ENCODE peak calls at places on chromosomes 13 and 19, in six cellular contexts. B is A673; F is endothelial cell of umbilical vein; T is right atrium auricular region; N is CD8-positive, alpha-beta T cell; A is HCT116. L is an unnamed sample. For H3K4me1, the result is how much of the 10 kb centered on the place peaks cover.

GRCh38 chr19:52270266-52270885 is 989 bp downstream of the ZNF766 start:
- DNase-seq in B (peak), F (no peak), T (no peak), N (no peak), A (no peak), L (peak)

GRCh38 chr13:97719759-97720158 is 233.7 kb upstream of the IPO5 start:
- DNase-seq in B (no peak), F (no peak), T (no peak), N (no peak), A (no peak), L (peak)

GRCh38 chr19:3949997-3950859 is 17.4 kb downstream of the NMRK2 start:
- DNase-seq in B (no peak), F (no peak), T (no peak), N (no peak), A (no peak), L (no peak)

GRCh38 chr13:51995677-51996551 is 15.3 kb downstream of the ATP7B start:
- DNase-seq in B (peak), F (peak), T (no peak), N (no peak), A (no peak), L (peak)

GRCh38 chr19:37506387-37507166 is at the start of gene ZNF793:
- DNase-seq in B (peak), F (peak), T (peak), N (peak), A (no peak), L (peak)

GRCh38 chr13:94408300-94409036 is 71.0 kb downstream of the DCT start:
- DNase-seq in B (no peak), F (no peak), T (no peak), N (no peak), A (no peak), L (no peak)

GRCh38 chr19:35963514-35963913 is 27.3 kb downstream of the LRFN3 start:
- DNase-seq in B (peak), F (peak), T (no peak), N (peak), A (no peak), L (peak)

GRCh38 chr13:24680258-24680920 is at the start of gene ATP12A:
- DNase-seq in B (peak), F (no peak), T (no peak), N (peak), A (no peak), L (peak)

GRCh38 chr13:30978981-30979956 is 46.8 kb downstream of the TEX26 start:
- DNase-seq in B (peak), F (peak), T (no peak), N (no peak), A (peak), L (no peak)
- TF ChIP-seq CTCF in B (peak), F (peak), T (no peak), N (no peak), A (peak), L (peak)

DNA sequence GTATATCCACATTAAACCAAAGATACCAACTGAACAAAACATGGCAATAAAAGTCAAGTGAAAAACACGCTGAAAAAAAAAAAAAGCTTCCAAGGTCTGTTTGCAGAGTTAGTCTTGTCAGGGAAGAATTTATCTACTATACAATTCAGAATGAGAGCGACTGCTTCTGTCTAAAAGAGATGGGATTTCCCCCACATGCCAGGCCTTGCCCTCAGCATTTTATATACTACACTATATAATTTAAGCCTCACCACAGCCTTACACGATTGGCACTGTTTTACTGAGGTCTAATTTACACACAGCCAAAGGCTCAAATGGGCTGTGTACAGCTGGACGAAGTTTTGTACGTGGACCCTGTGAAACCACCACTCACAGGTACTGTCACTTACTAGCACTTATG is 67.3 kb downstream of the FOXO1 start:
- DNase-seq in B (no peak), F (no peak), T (no peak), N (no peak), A (no peak), L (no peak)
- H3K4me1 ChIP-seq in B (under half), F (under half), T (under half), N (half or more), A (under half), L (under half)

DNA sequence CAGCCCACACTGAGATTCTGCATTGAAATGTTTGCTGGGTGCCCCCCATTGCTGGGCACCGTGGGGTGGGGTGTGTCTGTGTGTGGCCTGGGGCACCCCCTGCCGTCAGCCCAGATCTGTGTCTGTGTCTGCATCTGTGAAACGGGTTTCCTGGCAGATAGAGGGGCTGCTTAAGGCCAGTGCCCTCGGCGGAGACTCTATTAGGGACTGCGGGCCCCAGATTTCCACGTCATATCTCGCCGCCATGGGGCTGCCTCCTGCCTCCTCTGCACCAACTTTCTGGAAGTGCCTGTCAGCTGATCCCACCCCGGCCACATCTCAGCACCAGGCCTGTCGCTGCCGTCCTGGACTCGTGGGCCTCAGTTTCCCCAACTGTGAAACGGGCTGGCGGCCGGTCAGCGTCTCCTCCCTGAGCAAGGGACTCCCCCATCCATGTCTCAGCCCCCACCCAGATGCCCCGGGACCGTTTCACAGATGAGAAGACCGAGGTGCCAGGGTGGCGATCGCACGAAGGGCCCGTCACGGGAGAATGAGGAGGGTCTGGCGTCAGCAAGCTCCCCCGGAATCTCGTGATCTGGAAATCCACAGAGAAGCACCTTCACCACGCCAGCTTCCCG is 21.4 kb downstream of the ARID3A start:
- DNase-seq in B (no peak), F (no peak), T (no peak), N (no peak), A (no peak), L (no peak)
- TF ChIP-seq CTCF in B (no peak), F (no peak), T (no peak), N (no peak), A (no peak), L (no peak)

DNA sequence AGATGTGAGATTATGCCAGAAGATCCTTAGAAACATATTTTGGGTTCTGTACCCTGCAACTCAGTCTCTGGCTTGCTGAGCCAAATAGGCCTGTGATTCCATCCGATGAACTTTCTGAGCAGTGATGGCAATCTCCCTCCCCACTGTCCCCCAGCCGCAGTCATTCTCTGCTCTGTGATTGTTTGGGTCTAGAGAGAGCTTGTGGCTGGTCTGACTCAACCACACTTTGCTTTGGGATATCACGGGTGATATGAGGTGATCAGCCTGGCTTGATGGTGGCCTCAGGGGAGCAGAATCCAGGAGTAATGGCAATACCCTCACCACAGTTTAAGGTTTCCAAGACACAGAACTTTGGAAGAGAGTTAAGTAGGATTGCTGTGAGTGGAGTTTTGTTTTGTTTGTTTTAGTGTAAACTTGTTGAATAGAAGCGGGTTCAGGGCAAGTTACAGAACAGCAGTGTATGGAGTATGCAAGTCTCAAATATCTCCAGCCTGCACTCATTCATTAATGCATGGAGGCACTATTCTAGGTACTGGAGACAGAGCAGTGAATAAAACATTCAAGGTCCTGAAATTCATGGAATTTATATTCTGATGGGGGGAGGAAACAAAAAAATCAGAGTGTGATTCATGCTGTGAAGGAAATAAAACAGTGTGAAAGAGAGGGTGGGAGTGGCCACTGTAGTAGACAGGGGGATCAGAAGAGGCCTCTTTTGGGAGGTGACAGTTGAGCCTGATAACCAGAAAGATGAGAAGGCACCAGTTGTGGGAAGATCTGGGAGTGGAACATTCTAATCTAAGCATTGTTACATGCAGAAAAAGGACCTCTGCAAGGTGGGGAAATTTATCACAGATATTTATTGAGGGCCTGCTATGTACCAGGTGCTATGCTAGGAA is 5.4 kb downstream of the SAMD4B start:
- DNase-seq in B (peak), F (no peak), T (no peak), N (no peak), A (no peak), L (no peak)
- H3K4me1 ChIP-seq in B (under half), F (under half), T (half or more), N (under half), A (under half), L (under half)

DNA sequence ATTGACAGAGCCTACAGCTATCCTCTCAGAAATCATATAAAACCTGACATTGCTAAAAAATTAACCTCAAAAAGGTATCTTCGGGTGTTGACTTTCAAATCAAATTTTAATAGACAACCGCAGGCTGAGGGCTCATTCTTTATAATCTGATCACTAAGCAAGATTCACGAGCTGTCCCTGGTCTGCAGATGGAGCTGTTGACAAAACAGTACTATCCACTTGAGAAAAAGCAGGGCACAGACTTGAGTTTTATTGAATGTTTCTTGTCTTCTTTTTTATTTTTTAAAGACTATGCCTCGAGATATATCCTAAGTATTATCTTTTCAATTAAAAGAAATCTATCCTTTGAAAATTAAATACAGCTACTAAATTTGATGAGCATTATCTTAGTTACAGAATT is 540.5 kb downstream of the PCDH9 start:
- DNase-seq in B (peak), F (peak), T (no peak), N (no peak), A (no peak), L (no peak)
- TF ChIP-seq CTCF in B (peak), F (no peak), T (no peak), N (no peak), A (no peak), L (peak)

DNA sequence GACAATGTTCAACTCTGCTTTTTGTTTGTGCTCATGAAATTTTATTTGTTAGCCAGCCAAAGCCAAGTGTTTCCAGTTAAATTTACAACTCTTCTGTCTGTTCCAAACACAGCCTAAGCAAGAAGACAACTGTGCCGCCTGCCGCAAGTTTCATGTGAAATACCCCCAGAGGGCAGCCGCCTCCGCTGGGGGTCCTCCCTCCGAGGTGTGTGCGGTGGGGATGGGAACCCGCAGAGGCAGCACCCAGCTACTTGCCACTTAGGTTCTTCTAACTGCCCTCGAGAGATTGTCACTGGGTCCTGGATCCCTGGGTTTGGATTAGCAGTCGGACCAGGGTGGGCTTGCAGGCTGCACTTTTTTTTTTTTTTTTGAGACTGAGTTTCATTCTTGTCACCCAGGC is 28.5 kb downstream of the ATP11A start:
- DNase-seq in B (no peak), F (no peak), T (no peak), N (no peak), A (no peak), L (no peak)
- H3K4me1 ChIP-seq in B (under half), F (under half), T (under half), N (under half), A (half or more), L (under half)

DNA sequence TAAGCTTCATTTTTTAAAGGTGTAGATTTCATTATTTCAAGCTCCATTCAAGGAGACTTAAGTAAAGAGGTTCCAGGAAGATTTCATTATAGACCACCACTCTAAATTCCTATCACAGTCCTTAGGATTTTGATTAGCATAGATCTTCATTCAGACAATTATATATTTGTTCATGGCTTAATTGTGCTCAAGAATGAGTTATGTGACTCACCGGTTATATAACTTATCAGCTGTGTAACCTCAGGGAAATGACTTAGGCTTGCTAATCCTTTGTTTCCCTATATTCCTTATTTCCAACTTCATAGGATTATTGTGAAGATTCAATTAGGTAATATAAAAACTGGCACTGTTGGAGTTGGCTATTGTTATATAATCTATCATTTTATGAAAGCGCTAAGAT is 632.8 kb upstream of the SPRY2 start:
- DNase-seq in B (no peak), F (peak), T (no peak), N (no peak), A (no peak), L (no peak)
- TF ChIP-seq CTCF in B (no peak), F (no peak), T (no peak), N (no peak), A (no peak), L (no peak)

GRCh38 chr13:46131705-46132104 is 26.9 kb upstream of the CPB2 start:
- DNase-seq in B (no peak), F (no peak), T (no peak), N (no peak), A (no peak), L (no peak)
- H3K4me1 ChIP-seq in B (under half), F (under half), T (under half), N (under half), A (under half), L (under half)

L was measured in mammary epithelial cell.